ENCODE peak calls at places on chromosomes 13 and 19, in seven cellular contexts. I is tibial nerve, W is adrenal gland, Y is IMR-90, K is sigmoid colon, J is A549, X is spleen. U is an unnamed sample.

GRCh38 chr13:45626731-45627374 is 11.3 kb upstream of the ERICH6B start:
- DNase-seq in I (no peak), W (no peak), Y (no peak), K (no peak), J (no peak), X (no peak), U (no peak)

GRCh38 chr13:79405501-79405830 is 589 bp downstream of the RBM26 start:
- DNase-seq in I (no peak), W (no peak), Y (no peak), K (peak), J (peak), X (no peak), U (peak)

GRCh38 chr19:55287361-55288079 is 3.7 kb downstream of the BRSK1 start:
- DNase-seq in I (no peak), W (no peak), Y (no peak), K (no peak), J (no peak), X (no peak), U (no peak)

GRCh38 chr19:13132471-13133166 is 14.6 kb downstream of the NACC1 start:
- DNase-seq in I (no peak), W (no peak), Y (peak), K (no peak), J (no peak), X (no peak), U (no peak)

GRCh38 chr19:40217921-40218890 is at the start of gene TTC9B:
- DNase-seq in I (no peak), W (no peak), Y (no peak), K (no peak), J (peak), X (no peak), U (no peak)

GRCh38 chr19:46481947-46482346 is 10.6 kb upstream of the PNMA8A start:
- DNase-seq in I (no peak), W (no peak), Y (peak), K (peak), J (no peak), X (no peak), U (no peak)

GRCh38 chr19:10068205-10068604 is 17.9 kb upstream of the SHFL start:
- DNase-seq in I (no peak), W (no peak), Y (no peak), K (no peak), J (no peak), X (no peak), U (no peak)

GRCh38 chr19:34962281-34962944 is 1.6 kb downstream of the ZNF792 start:
- DNase-seq in I (no peak), W (no peak), Y (peak), K (no peak), J (no peak), X (no peak), U (no peak)

GRCh38 chr13:80083516-80084085 is 257.3 kb downstream of the SPRY2 start:
- DNase-seq in I (no peak), W (no peak), Y (peak), K (no peak), J (no peak), X (no peak), U (no peak)

GRCh38 chr13:47964863-47965262 is 36.2 kb downstream of the SUCLA2 start:
- DNase-seq in I (no peak), W (no peak), Y (no peak), K (no peak), J (no peak), X (no peak), U (no peak)

GRCh38 chr13:51541037-51541436 is 43.2 kb upstream of the WDFY2 start:
- DNase-seq in I (no peak), W (no peak), Y (no peak), K (no peak), J (no peak), X (no peak), U (no peak)

GRCh38 chr19:49591731-49592485 is 926 bp downstream of the PRR12 start:
- DNase-seq in I (no peak), W (peak), Y (peak), K (peak), J (peak), X (peak), U (peak)

GRCh38 chr19:21082011-21082975 is at the start of gene ZNF714:
- DNase-seq in I (peak), W (peak), Y (peak), K (peak), J (peak), X (peak), U (peak)

GRCh38 chr13:111602874-111603273 is 282.4 kb downstream of the TEX29 start:
- DNase-seq in I (no peak), W (no peak), Y (no peak), K (no peak), J (no peak), X (no peak), U (no peak)

GRCh38 chr19:42468273-42468796 is 25.6 kb upstream of the CXCL17 start:
- DNase-seq in I (no peak), W (no peak), Y (peak), K (no peak), J (peak), X (no peak), U (peak)

GRCh38 chr19:49718511-49718910 is 27.6 kb downstream of the CPT1C start:
- DNase-seq in I (no peak), W (no peak), Y (peak), K (no peak), J (no peak), X (no peak), U (no peak)

GRCh38 chr19:43662487-43662886 is 7.5 kb downstream of the PLAUR start:
- DNase-seq in I (no peak), W (no peak), Y (no peak), K (no peak), J (no peak), X (no peak), U (no peak)

GRCh38 chr13:72586519-72586918 is 140.9 kb downstream of the MZT1 start:
- DNase-seq in I (no peak), W (no peak), Y (no peak), K (no peak), J (no peak), X (no peak), U (no peak)

GRCh38 chr19:44741841-44742352 is 6.6 kb upstream of the BCL3 start:
- DNase-seq in I (peak), W (peak), Y (peak), K (peak), J (peak), X (peak), U (peak)
- TF ChIP-seq POLR2A in I (no peak), W (no peak), Y (peak), K (peak), J (peak), X (no peak), U (peak)

GRCh38 chr13:29547135-29547534 is 48.4 kb downstream of the SLC7A1 start:
- DNase-seq in I (no peak), W (no peak), Y (peak), K (no peak), J (no peak), X (no peak), U (no peak)

GRCh38 chr13:29546662-29547061 is 48.8 kb downstream of the SLC7A1 start:
- DNase-seq in I (no peak), W (no peak), Y (no peak), K (no peak), J (no peak), X (no peak), U (no peak)

GRCh38 chr13:29551214-29551613 is 44.3 kb downstream of the SLC7A1 start:
- DNase-seq in I (no peak), W (no peak), Y (no peak), K (no peak), J (no peak), X (no peak), U (no peak)

GRCh38 chr13:29550589-29550988 is 44.9 kb downstream of the SLC7A1 start:
- DNase-seq in I (no peak), W (no peak), Y (peak), K (no peak), J (no peak), X (no peak), U (no peak)

GRCh38 chr13:29548722-29549446 is 46.6 kb downstream of the SLC7A1 start:
- DNase-seq in I (no peak), W (no peak), Y (peak), K (no peak), J (no peak), X (no peak), U (no peak)
- TF ChIP-seq POLR2A in I (no peak), W (no peak), Y (no peak), K (no peak), J (no peak), X (no peak), U (no peak)

DNA sequence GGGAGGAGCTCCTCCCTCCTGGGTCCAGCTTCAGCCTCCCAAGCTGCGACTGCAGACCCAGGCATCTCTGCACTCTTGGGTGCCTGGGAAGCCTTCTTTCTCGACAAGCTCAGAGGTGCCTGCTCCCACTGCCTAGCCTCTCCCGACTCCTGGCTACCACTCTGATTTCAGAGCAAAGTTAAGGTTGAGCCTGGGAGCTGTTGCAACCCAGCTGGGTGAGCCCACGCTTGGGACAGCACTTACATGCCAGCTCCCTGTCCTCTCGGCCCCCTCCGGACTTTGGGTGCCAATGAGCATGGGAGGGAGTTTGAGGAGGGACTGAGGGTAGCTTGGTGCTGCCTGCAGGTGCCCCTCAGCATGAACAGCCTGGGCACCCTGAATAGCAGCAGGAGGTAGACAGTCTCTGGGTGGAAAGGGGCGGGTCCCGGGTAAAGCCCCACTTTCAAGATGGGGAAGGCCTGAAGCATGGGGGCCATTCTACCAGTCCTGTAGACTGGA is 1383.4 kb upstream of the PCDH20 start:
- DNase-seq in I (no peak), W (no peak), Y (no peak), K (peak), J (no peak), X (no peak), U (no peak)
- TF ChIP-seq POLR2A in I (no peak), W (no peak), Y (no peak), K (no peak), J (no peak), X (no peak), U (no peak)

DNA sequence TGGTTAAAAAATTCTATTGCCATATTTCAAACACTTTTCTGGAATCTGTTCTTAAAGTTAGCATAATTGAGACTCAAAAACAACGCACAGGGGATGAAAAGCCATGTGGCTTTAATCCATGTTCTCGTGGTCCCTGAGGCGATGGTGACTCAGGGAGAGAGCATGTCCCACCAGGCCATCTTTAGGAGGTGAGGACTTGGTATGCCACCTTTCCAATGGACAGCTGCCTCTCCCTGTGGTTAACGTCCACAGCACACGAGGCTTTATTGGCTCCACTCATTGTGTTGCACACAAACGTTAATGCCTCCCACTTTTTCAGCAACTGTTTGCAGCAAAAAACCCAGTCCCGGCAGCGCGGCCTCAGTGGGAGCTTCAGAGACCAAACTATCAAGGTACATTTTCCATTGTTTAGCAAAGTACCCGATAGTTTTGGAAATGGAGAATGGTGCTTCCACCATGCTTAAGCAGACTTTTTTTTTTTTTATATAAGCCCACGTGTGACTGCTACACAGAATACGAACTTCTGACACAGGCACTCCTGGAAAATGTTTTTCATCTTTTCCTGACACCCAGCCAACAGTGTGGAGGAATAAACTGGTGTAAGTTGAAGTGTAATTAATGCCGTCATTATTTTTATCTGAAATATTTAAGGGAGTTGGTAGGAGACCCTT is 51.2 kb downstream of the EFNB2 start:
- DNase-seq in I (no peak), W (no peak), Y (no peak), K (no peak), J (no peak), X (no peak), U (no peak)
- TF ChIP-seq POLR2A in I (no peak), W (no peak), Y (no peak), K (no peak), J (no peak), X (no peak), U (no peak)

GRCh38 chr19:2604747-2605329 is 97.7 kb downstream of the GNG7 start:
- DNase-seq in I (no peak), W (no peak), Y (no peak), K (no peak), J (no peak), X (no peak), U (no peak)

GRCh38 chr19:2603320-2603719 is 99.2 kb downstream of the GNG7 start:
- DNase-seq in I (no peak), W (no peak), Y (no peak), K (peak), J (no peak), X (no peak), U (no peak)

GRCh38 chr19:2607712-2608601 is 94.5 kb downstream of the GNG7 start:
- DNase-seq in I (no peak), W (no peak), Y (no peak), K (peak), J (no peak), X (peak), U (no peak)

GRCh38 chr19:2600914-2601870 is 101.3 kb downstream of the GNG7 start:
- DNase-seq in I (no peak), W (no peak), Y (no peak), K (no peak), J (no peak), X (no peak), U (no peak)

GRCh38 chr19:2602391-2603181 is 99.9 kb downstream of the GNG7 start:
- DNase-seq in I (peak), W (no peak), Y (peak), K (peak), J (no peak), X (peak), U (peak)
- TF ChIP-seq POLR2A in I (no peak), W (no peak), Y (no peak), K (no peak), J (no peak), X (no peak), U (no peak)

GRCh38 chr19:16111160-16111908 is at the start of gene RAB8A:
- DNase-seq in I (peak), W (peak), Y (peak), K (peak), J (peak), X (peak), U (peak)
- TF ChIP-seq POLR2A in I (no peak), W (no peak), Y (no peak), K (no peak), J (peak), X (no peak), U (peak)

DNA sequence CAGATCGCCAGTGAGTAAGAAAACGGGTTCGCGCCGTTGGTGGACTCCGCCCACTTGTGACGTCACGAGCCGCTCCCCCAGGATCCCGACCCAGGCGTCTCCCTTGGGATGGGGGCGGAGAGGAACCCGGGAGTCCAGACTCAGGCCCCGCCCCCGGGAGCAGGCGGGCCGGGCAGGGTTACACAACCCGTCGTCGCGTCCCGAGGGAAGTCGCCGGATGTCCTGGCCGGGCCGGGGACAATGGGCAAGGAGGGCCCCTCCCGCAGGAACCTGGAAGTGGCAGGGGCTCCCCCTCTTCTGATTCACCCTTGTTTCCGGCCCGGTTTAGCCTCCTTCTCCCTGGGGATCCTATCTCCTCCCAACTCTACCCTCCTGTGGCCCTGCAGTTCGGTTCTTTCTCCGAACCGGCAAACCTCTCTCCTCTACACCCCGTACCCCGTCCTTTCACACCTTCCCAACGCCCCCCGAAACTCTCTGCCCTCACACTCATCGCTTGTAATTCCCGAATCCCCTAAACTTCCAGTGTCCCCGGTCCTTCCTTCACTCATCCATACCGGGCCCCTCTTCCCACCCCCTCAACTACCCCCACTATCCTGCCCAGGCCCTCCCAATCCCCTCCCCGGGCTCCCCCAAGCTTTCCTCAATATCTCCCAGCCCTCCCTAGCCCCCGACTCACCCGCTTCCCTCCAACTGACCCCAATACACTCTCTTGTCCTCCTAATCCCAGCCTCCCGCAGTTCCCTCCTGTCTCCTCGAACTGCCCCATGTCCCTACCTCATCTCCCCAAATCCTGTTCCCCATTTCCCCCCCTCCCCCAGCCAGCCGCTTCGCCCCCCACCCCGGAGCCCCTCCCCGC is 20.0 kb upstream of the ERCC1 start:
- DNase-seq in I (peak), W (peak), Y (peak), K (peak), J (peak), X (peak), U (peak)
- TF ChIP-seq POLR2A in I (peak), W (no peak), Y (peak), K (peak), J (peak), X (no peak), U (no peak)

GRCh38 chr13:21218351-21219043 is 42.0 kb downstream of the MRPL57 start:
- DNase-seq in I (no peak), W (no peak), Y (no peak), K (no peak), J (no peak), X (no peak), U (no peak)

GRCh38 chr13:21221268-21221667 is 44.8 kb downstream of the MRPL57 start:
- DNase-seq in I (no peak), W (no peak), Y (no peak), K (no peak), J (no peak), X (no peak), U (no peak)

GRCh38 chr13:21216332-21216731 is 39.9 kb downstream of the MRPL57 start:
- DNase-seq in I (no peak), W (no peak), Y (no peak), K (no peak), J (no peak), X (no peak), U (no peak)

DNA sequence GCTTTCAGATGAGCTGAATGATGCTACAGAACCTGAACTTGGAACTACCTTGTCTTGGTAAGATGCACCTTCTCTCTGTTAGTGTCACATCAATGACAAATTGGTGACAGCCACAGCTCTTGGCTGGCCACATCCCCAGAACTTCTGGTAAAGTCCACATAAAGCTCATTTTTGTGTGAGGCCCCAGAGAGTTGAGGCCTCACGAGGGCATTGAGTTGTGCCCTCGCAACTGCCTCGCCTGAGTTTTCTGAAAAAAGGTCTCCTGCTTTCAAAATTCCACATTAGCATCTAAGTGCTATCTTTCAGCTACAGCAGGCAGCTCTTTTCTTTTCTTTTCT is 42.6 kb downstream of the MRPL57 start:
- DNase-seq in I (no peak), W (no peak), Y (no peak), K (no peak), J (no peak), X (no peak), U (no peak)
- TF ChIP-seq POLR2A in I (no peak), W (no peak), Y (no peak), K (no peak), J (no peak), X (no peak), U (no peak)

GRCh38 chr19:58229255-58229639 is 533 bp downstream of the ZNF544 start:
- DNase-seq in I (no peak), W (no peak), Y (peak), K (no peak), J (peak), X (no peak), U (no peak)

GRCh38 chr19:58227964-58228583 is 640 bp upstream of the ZNF544 start:
- DNase-seq in I (no peak), W (no peak), Y (no peak), K (no peak), J (no peak), X (no peak), U (no peak)

GRCh38 chr19:58228584-58229254 is at the start of gene ZNF544:
- DNase-seq in I (no peak), W (peak), Y (peak), K (peak), J (peak), X (peak), U (peak)
- TF ChIP-seq POLR2A in I (no peak), W (peak), Y (no peak), K (peak), J (peak), X (no peak), U (peak)

DNA sequence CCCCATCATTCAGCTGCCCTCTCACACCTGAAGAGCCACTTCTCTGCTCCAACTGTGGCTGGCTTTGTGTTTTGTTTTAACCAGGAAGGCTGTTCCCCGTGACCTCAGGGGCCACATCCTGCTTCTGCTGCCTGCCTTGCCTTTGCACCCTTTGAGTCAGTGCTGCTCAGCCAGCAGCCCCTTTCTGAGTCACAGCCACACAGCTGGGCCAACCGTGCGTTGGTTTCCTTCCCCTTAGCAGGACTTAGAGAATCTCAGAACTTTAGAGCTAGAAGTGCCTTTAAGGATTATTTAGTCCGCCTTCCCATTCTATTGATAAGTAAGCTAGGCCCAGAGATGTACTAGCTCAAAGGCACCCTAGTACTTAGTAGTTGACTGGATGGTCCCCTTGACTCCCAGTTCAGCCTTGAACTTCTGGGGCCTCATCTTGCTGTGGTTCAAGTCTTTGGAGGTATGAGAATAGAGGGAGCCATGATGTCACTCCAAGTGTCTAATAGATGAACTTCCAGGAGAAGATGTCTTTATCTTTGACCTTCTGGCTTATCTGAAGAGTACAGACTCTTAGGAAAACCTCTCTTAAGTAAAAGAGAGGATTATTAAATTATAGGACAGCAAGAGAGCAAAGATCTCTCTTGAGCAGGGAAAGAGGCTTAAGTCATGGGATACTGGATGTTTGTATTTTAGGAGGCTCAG is 8.0 kb downstream of the RGCC start:
- DNase-seq in I (no peak), W (no peak), Y (peak), K (no peak), J (no peak), X (peak), U (peak)
- TF ChIP-seq POLR2A in I (no peak), W (no peak), Y (no peak), K (no peak), J (no peak), X (no peak), U (no peak)